ENCODE peak calls at places on chromosome 15, in five cellular contexts. One of them, this sample, is unnamed.

GRCh38 chr15:53974813-53975212 is 3.4 kb upstream of the UNC13C start:
- DNase-seq in A549: peak
- DNase-seq in gastrocnemius medialis: no peak
- DNase-seq in heart left ventricle: no peak
- DNase-seq in IMR-90: no peak
- DNase-seq in this sample: no peak

GRCh38 chr15:41870689-41871081 is 23.2 kb downstream of the SPTBN5 start:
- DNase-seq in IMR-90: peak
- DNase-seq in A549: no peak
- DNase-seq in heart left ventricle: no peak
- DNase-seq in gastrocnemius medialis: no peak
- DNase-seq in this sample: no peak

GRCh38 chr15:49223536-49224274 is 53.7 kb downstream of the GALK2 start:
- DNase-seq in heart left ventricle: no peak
- DNase-seq in A549: no peak
- DNase-seq in gastrocnemius medialis: no peak
- DNase-seq in IMR-90: no peak
- DNase-seq in this sample: no peak

GRCh38 chr15:53611145-53611920 is 148.1 kb downstream of the WDR72 start:
- DNase-seq in heart left ventricle: no peak
- DNase-seq in gastrocnemius medialis: no peak
- DNase-seq in IMR-90: no peak
- DNase-seq in A549: peak
- DNase-seq in this sample: no peak

GRCh38 chr15:44264148-44264547 is 24.4 kb upstream of the GOLM2 start:
- DNase-seq in heart left ventricle: no peak
- DNase-seq in gastrocnemius medialis: no peak
- DNase-seq in A549: no peak
- DNase-seq in IMR-90: no peak
- DNase-seq in this sample: no peak

GRCh38 chr15:59344311-59344710 is 28.4 kb downstream of the MYO1E start:
- DNase-seq in IMR-90: no peak
- DNase-seq in heart left ventricle: no peak
- DNase-seq in gastrocnemius medialis: no peak
- DNase-seq in A549: no peak
- DNase-seq in this sample: no peak

GRCh38 chr15:85649372-85649771 is 145.4 kb downstream of the KLHL25 start:
- DNase-seq in gastrocnemius medialis: no peak
- DNase-seq in A549: peak
- DNase-seq in IMR-90: peak
- DNase-seq in heart left ventricle: no peak
- DNase-seq in this sample: no peak

GRCh38 chr15:77180757-77181156 is 109.8 kb upstream of the TSPAN3 start:
- DNase-seq in IMR-90: peak
- DNase-seq in gastrocnemius medialis: no peak
- DNase-seq in heart left ventricle: no peak
- DNase-seq in A549: no peak
- DNase-seq in this sample: no peak

GRCh38 chr15:43253431-43254403 is 13.0 kb downstream of the TGM5 start:
- DNase-seq in A549: no peak
- DNase-seq in IMR-90: peak
- DNase-seq in gastrocnemius medialis: peak
- DNase-seq in heart left ventricle: no peak
- DNase-seq in this sample: no peak

GRCh38 chr15:72319360-72319984 is 485 bp downstream of the CELF6 start:
- DNase-seq in gastrocnemius medialis: peak
- DNase-seq in heart left ventricle: peak
- DNase-seq in IMR-90: peak
- DNase-seq in A549: peak
- DNase-seq in this sample: peak

GRCh38 chr15:59838900-59839299 is 149.8 kb upstream of the BNIP2 start:
- DNase-seq in A549: no peak
- DNase-seq in heart left ventricle: no peak
- DNase-seq in gastrocnemius medialis: no peak
- DNase-seq in IMR-90: no peak
- DNase-seq in this sample: no peak

GRCh38 chr15:92492556-92492955 is 98.9 kb downstream of the ST8SIA2 start:
- DNase-seq in gastrocnemius medialis: no peak
- DNase-seq in A549: no peak
- DNase-seq in IMR-90: no peak
- DNase-seq in heart left ventricle: no peak
- DNase-seq in this sample: no peak

GRCh38 chr15:62985768-62986167 is 56.8 kb upstream of the TPM1 start:
- DNase-seq in IMR-90: peak
- DNase-seq in A549: no peak
- DNase-seq in gastrocnemius medialis: no peak
- DNase-seq in heart left ventricle: no peak
- DNase-seq in this sample: no peak

GRCh38 chr15:39788108-39788507 is 5.5 kb upstream of the FSIP1 start:
- DNase-seq in A549: no peak
- DNase-seq in IMR-90: peak
- DNase-seq in heart left ventricle: no peak
- DNase-seq in gastrocnemius medialis: no peak
- DNase-seq in this sample: no peak

GRCh38 chr15:20349774-20350498 is 191.7 kb downstream of the GOLGA6L6 start:
- DNase-seq in heart left ventricle: peak
- DNase-seq in IMR-90: no peak
- DNase-seq in A549: peak
- DNase-seq in gastrocnemius medialis: no peak
- DNase-seq in this sample: peak

GRCh38 chr15:34951993-34952392 is 17.5 kb downstream of the AQR start:
- DNase-seq in A549: no peak
- DNase-seq in gastrocnemius medialis: no peak
- DNase-seq in heart left ventricle: no peak
- DNase-seq in IMR-90: no peak
- DNase-seq in this sample: no peak

GRCh38 chr15:61989698-61990097 is 70.5 kb downstream of the VPS13C start:
- DNase-seq in heart left ventricle: no peak
- DNase-seq in gastrocnemius medialis: no peak
- DNase-seq in A549: no peak
- DNase-seq in IMR-90: peak
- DNase-seq in this sample: no peak

GRCh38 chr15:95326689-95327525 is 1003.6 kb upstream of the NR2F2 start:
- DNase-seq in gastrocnemius medialis: no peak
- DNase-seq in IMR-90: no peak
- DNase-seq in A549: no peak
- DNase-seq in heart left ventricle: peak
- DNase-seq in this sample: peak
- H3K27ac ChIP-seq in gastrocnemius medialis: peak
- H3K27ac ChIP-seq in IMR-90: no peak
- H3K27ac ChIP-seq in A549: no peak
- H3K27ac ChIP-seq in heart left ventricle: peak
- H3K27ac ChIP-seq in this sample: peak

GRCh38 chr15:29970402-29970695 is 112.4 kb upstream of the GOLGA8J start:
- DNase-seq in gastrocnemius medialis: no peak
- DNase-seq in heart left ventricle: no peak
- DNase-seq in A549: peak
- DNase-seq in IMR-90: no peak
- DNase-seq in this sample: no peak
- TF ChIP-seq POLR2A in gastrocnemius medialis: no peak
- TF ChIP-seq POLR2A in heart left ventricle: no peak
- TF ChIP-seq POLR2A in A549: no peak
- TF ChIP-seq POLR2A in IMR-90: no peak
- TF ChIP-seq POLR2A in this sample: no peak

GRCh38 chr15:75368689-75369239 is 357 bp upstream of the MAN2C1 start:
- DNase-seq in IMR-90: peak
- DNase-seq in heart left ventricle: no peak
- DNase-seq in gastrocnemius medialis: no peak
- DNase-seq in A549: no peak
- DNase-seq in this sample: no peak

GRCh38 chr15:75367913-75368688 is at the start of gene MAN2C1:
- DNase-seq in gastrocnemius medialis: peak
- DNase-seq in A549: peak
- DNase-seq in IMR-90: peak
- DNase-seq in heart left ventricle: peak
- DNase-seq in this sample: peak

GRCh38 chr15:75364881-75365280 is 3.5 kb downstream of the MAN2C1 start:
- DNase-seq in IMR-90: no peak
- DNase-seq in heart left ventricle: no peak
- DNase-seq in gastrocnemius medialis: no peak
- DNase-seq in A549: no peak
- DNase-seq in this sample: no peak

GRCh38 chr15:75366163-75366562 is 2.2 kb downstream of the MAN2C1 start:
- DNase-seq in gastrocnemius medialis: no peak
- DNase-seq in IMR-90: no peak
- DNase-seq in A549: no peak
- DNase-seq in heart left ventricle: no peak
- DNase-seq in this sample: no peak

GRCh38 chr15:75367406-75367912 is 948 bp downstream of the MAN2C1 start:
- DNase-seq in gastrocnemius medialis: no peak
- DNase-seq in heart left ventricle: no peak
- DNase-seq in IMR-90: no peak
- DNase-seq in A549: no peak
- DNase-seq in this sample: no peak
- H3K4me3 ChIP-seq in gastrocnemius medialis: peak
- H3K4me3 ChIP-seq in heart left ventricle: peak
- H3K4me3 ChIP-seq in IMR-90: peak
- H3K4me3 ChIP-seq in A549: no peak
- H3K4me3 ChIP-seq in this sample: peak

DNA sequence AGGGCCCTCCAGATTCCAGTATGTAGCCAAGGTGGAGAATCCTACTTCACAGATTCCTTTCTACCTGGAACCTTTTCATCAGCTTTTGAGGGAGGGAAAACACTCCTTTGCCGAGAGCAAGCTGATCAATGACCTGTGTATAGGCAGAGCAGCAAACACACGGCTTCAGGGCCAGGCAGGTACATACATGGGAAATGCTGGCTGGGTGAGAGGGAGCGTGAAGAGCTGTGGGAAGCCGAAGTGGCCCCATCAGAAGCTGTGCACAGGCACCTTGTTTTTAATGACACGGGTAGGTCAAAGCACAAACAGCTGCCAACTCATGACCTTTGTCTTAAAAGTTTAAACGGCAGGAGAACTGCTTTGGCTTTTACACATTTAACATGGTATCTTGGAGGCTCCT is 25.3 kb downstream of the STARD5 start:
- DNase-seq in heart left ventricle: no peak
- DNase-seq in IMR-90: no peak
- DNase-seq in A549: no peak
- DNase-seq in gastrocnemius medialis: no peak
- DNase-seq in this sample: no peak
- H3K27ac ChIP-seq in heart left ventricle: no peak
- H3K27ac ChIP-seq in IMR-90: no peak
- H3K27ac ChIP-seq in A549: no peak
- H3K27ac ChIP-seq in gastrocnemius medialis: no peak
- H3K27ac ChIP-seq in this sample: no peak

DNA sequence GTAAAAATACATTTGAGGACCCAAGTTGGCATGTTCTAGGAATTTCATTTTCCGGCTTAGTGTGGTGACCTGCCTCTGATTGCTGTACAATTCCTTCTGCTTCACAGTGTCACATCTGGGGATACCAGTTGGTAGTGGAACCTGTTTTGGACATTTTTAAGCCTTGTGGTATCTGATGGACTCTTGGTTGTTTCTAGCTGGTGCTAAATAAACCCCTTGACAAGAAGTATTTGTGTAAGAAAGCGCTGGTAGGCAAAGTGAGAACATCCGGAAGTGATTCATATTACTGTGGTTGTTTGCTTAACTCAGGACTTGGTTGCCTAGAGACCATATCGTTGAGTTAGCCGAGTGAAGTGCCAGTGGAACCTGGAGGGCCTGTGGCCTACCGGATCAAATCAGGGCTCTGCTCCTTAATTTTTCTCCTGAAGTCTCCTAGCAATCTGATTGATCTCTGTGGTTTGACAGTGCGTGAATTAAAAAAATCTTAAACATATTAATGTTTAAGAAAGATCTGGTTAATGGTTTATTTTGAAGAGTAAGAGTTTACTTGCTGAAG is 12.8 kb downstream of the IQGAP1 start:
- DNase-seq in A549: peak
- DNase-seq in heart left ventricle: peak
- DNase-seq in IMR-90: peak
- DNase-seq in gastrocnemius medialis: peak
- DNase-seq in this sample: peak
- TF ChIP-seq POLR2A in A549: no peak
- TF ChIP-seq POLR2A in heart left ventricle: no peak
- TF ChIP-seq POLR2A in IMR-90: peak
- TF ChIP-seq POLR2A in gastrocnemius medialis: peak
- TF ChIP-seq POLR2A in this sample: no peak

GRCh38 chr15:69160141-69160975 is at the start of gene GLCE:
- DNase-seq in A549: peak
- DNase-seq in IMR-90: peak
- DNase-seq in heart left ventricle: peak
- DNase-seq in gastrocnemius medialis: peak
- DNase-seq in this sample: peak

GRCh38 chr15:69161878-69162213 is 1.4 kb downstream of the GLCE start:
- DNase-seq in IMR-90: peak
- DNase-seq in A549: no peak
- DNase-seq in heart left ventricle: no peak
- DNase-seq in gastrocnemius medialis: no peak
- DNase-seq in this sample: no peak

GRCh38 chr15:69159805-69160140 is 662 bp upstream of the GLCE start:
- DNase-seq in gastrocnemius medialis: no peak
- DNase-seq in A549: no peak
- DNase-seq in IMR-90: no peak
- DNase-seq in heart left ventricle: no peak
- DNase-seq in this sample: no peak

GRCh38 chr15:69163124-69163669 is 2.8 kb downstream of the GLCE start:
- DNase-seq in gastrocnemius medialis: no peak
- DNase-seq in IMR-90: no peak
- DNase-seq in A549: no peak
- DNase-seq in heart left ventricle: no peak
- DNase-seq in this sample: no peak

GRCh38 chr15:69160976-69161877 is 792 bp downstream of the GLCE start:
- DNase-seq in A549: peak
- DNase-seq in IMR-90: peak
- DNase-seq in gastrocnemius medialis: no peak
- DNase-seq in heart left ventricle: peak
- DNase-seq in this sample: peak
- H3K4me3 ChIP-seq in A549: peak
- H3K4me3 ChIP-seq in IMR-90: peak
- H3K4me3 ChIP-seq in gastrocnemius medialis: peak
- H3K4me3 ChIP-seq in heart left ventricle: peak
- H3K4me3 ChIP-seq in this sample: peak

DNA sequence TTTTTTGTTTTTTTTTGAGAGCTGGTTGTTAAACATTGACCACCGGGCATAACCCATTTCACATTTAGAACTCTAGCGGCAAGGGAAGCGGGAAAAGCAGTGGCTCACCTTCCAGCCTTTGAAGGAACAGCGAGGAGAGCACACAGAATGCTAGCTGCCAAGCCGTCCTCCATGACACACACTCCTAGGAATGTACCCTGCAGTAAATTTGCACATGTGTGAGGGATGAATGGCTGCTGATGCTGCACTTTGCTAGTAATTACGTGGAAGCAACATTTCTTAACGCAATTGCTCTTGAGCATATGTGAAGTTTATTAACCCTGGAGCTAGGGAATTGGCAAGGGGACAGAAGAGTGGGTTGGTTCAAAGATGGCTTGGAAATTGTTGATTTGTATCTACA is 123.7 kb downstream of the CHSY1 start:
- DNase-seq in A549: no peak
- DNase-seq in IMR-90: peak
- DNase-seq in heart left ventricle: no peak
- DNase-seq in gastrocnemius medialis: no peak
- DNase-seq in this sample: no peak
- H3K27ac ChIP-seq in A549: no peak
- H3K27ac ChIP-seq in IMR-90: peak
- H3K27ac ChIP-seq in heart left ventricle: peak
- H3K27ac ChIP-seq in gastrocnemius medialis: peak
- H3K27ac ChIP-seq in this sample: peak